ENCODE peak calls at places on chromosomes 4 and X, in ten cellular contexts. One of them, this sample, is unnamed.

GRCh38 chr4:147723316-147723715 is 8.6 kb upstream of the ARHGAP10 start:
- DNase-seq in upper lobe of left lung: peak; percentile 31
- DNase-seq in breast epithelium: no peak
- DNase-seq in endothelial cell of umbilical vein: no peak
- DNase-seq in K562: no peak
- DNase-seq in SK-N-SH: no peak
- DNase-seq in GM12892: no peak
- DNase-seq in suprapubic skin: no peak
- DNase-seq in stomach: peak; percentile 34
- DNase-seq in transverse colon: no peak
- DNase-seq in this sample: no peak

GRCh38 chrX:7088968-7089615 is 58.4 kb upstream of the STS start:
- DNase-seq in suprapubic skin: no peak
- DNase-seq in upper lobe of left lung: no peak
- DNase-seq in SK-N-SH: no peak
- DNase-seq in transverse colon: no peak
- DNase-seq in stomach: no peak
- DNase-seq in breast epithelium: no peak
- DNase-seq in GM12892: no peak
- DNase-seq in endothelial cell of umbilical vein: no peak
- DNase-seq in K562: no peak
- DNase-seq in this sample: no peak

GRCh38 chrX:109934935-109935334 is 68.0 kb upstream of the TMEM164 start:
- DNase-seq in GM12892: no peak
- DNase-seq in SK-N-SH: no peak
- DNase-seq in upper lobe of left lung: no peak
- DNase-seq in breast epithelium: no peak
- DNase-seq in endothelial cell of umbilical vein: no peak
- DNase-seq in stomach: no peak
- DNase-seq in transverse colon: no peak
- DNase-seq in K562: no peak
- DNase-seq in suprapubic skin: no peak
- DNase-seq in this sample: no peak

GRCh38 chrX:109362101-109362500 is 119.8 kb downstream of the GUCY2F start:
- DNase-seq in endothelial cell of umbilical vein: no peak
- DNase-seq in GM12892: no peak
- DNase-seq in upper lobe of left lung: no peak
- DNase-seq in breast epithelium: no peak
- DNase-seq in stomach: no peak
- DNase-seq in K562: no peak
- DNase-seq in SK-N-SH: no peak
- DNase-seq in transverse colon: no peak
- DNase-seq in suprapubic skin: no peak
- DNase-seq in this sample: no peak

GRCh38 chr4:75542824-75543223 is 13.0 kb upstream of the ODAPH start:
- DNase-seq in GM12892: no peak
- DNase-seq in endothelial cell of umbilical vein: no peak
- DNase-seq in suprapubic skin: no peak
- DNase-seq in upper lobe of left lung: no peak
- DNase-seq in transverse colon: no peak
- DNase-seq in breast epithelium: no peak
- DNase-seq in K562: no peak
- DNase-seq in stomach: no peak
- DNase-seq in SK-N-SH: no peak
- DNase-seq in this sample: no peak

GRCh38 chr4:144748814-144749555 is 103.0 kb downstream of the HHIP start:
- DNase-seq in suprapubic skin: no peak
- DNase-seq in transverse colon: no peak
- DNase-seq in endothelial cell of umbilical vein: no peak
- DNase-seq in upper lobe of left lung: no peak
- DNase-seq in breast epithelium: no peak
- DNase-seq in SK-N-SH: no peak
- DNase-seq in stomach: no peak
- DNase-seq in K562: no peak
- DNase-seq in GM12892: no peak
- DNase-seq in this sample: no peak

GRCh38 chrX:23788521-23788920 is 5.5 kb downstream of the SAT1 start:
- DNase-seq in stomach: no peak
- DNase-seq in suprapubic skin: no peak
- DNase-seq in upper lobe of left lung: no peak
- DNase-seq in K562: no peak
- DNase-seq in GM12892: no peak
- DNase-seq in transverse colon: no peak
- DNase-seq in SK-N-SH: no peak
- DNase-seq in endothelial cell of umbilical vein: no peak
- DNase-seq in breast epithelium: no peak
- DNase-seq in this sample: no peak

GRCh38 chr4:19961092-19961491 is 290.6 kb upstream of the SLIT2 start:
- DNase-seq in upper lobe of left lung: no peak
- DNase-seq in GM12892: no peak
- DNase-seq in suprapubic skin: no peak
- DNase-seq in breast epithelium: no peak
- DNase-seq in transverse colon: no peak
- DNase-seq in stomach: no peak
- DNase-seq in K562: no peak
- DNase-seq in SK-N-SH: no peak
- DNase-seq in endothelial cell of umbilical vein: no peak
- DNase-seq in this sample: no peak

GRCh38 chr4:170242471-170242870 is 152.7 kb upstream of the AADAT start:
- DNase-seq in stomach: no peak
- DNase-seq in upper lobe of left lung: no peak
- DNase-seq in SK-N-SH: no peak
- DNase-seq in transverse colon: no peak
- DNase-seq in breast epithelium: no peak
- DNase-seq in GM12892: no peak
- DNase-seq in K562: no peak
- DNase-seq in suprapubic skin: no peak
- DNase-seq in endothelial cell of umbilical vein: no peak
- DNase-seq in this sample: no peak

GRCh38 chr4:33924239-33924638 is 2320.1 kb downstream of the ARAP2 start:
- DNase-seq in K562: no peak
- DNase-seq in breast epithelium: no peak
- DNase-seq in SK-N-SH: no peak
- DNase-seq in upper lobe of left lung: peak; percentile 20
- DNase-seq in stomach: no peak
- DNase-seq in transverse colon: no peak
- DNase-seq in GM12892: no peak
- DNase-seq in suprapubic skin: no peak
- DNase-seq in endothelial cell of umbilical vein: peak; percentile 15
- DNase-seq in this sample: no peak

GRCh38 chr4:40299704-40300336 is 35.3 kb upstream of the CHRNA9 start:
- DNase-seq in K562: no peak
- DNase-seq in endothelial cell of umbilical vein: no peak
- DNase-seq in breast epithelium: no peak
- DNase-seq in GM12892: no peak
- DNase-seq in SK-N-SH: no peak
- DNase-seq in transverse colon: no peak
- DNase-seq in stomach: peak; percentile 52
- DNase-seq in upper lobe of left lung: no peak
- DNase-seq in suprapubic skin: no peak
- DNase-seq in this sample: no peak

GRCh38 chrX:125710403-125711062 is 390.9 kb downstream of the TEX13C start:
- DNase-seq in GM12892: no peak
- DNase-seq in suprapubic skin: no peak
- DNase-seq in transverse colon: no peak
- DNase-seq in breast epithelium: no peak
- DNase-seq in K562: no peak
- DNase-seq in upper lobe of left lung: no peak
- DNase-seq in SK-N-SH: no peak
- DNase-seq in stomach: no peak
- DNase-seq in endothelial cell of umbilical vein: no peak
- DNase-seq in this sample: no peak

GRCh38 chrX:113305496-113305895 is 464.9 kb upstream of the AMOT start:
- DNase-seq in breast epithelium: no peak
- DNase-seq in stomach: no peak
- DNase-seq in K562: no peak
- DNase-seq in GM12892: no peak
- DNase-seq in upper lobe of left lung: no peak
- DNase-seq in transverse colon: no peak
- DNase-seq in endothelial cell of umbilical vein: no peak
- DNase-seq in SK-N-SH: no peak
- DNase-seq in suprapubic skin: no peak
- DNase-seq in this sample: no peak
- TF ChIP-seq POLR2AphosphoS5 in breast epithelium: no peak
- TF ChIP-seq POLR2AphosphoS5 in stomach: no peak
- TF ChIP-seq POLR2AphosphoS5 in K562: no peak
- TF ChIP-seq POLR2AphosphoS5 in GM12892: no peak
- TF ChIP-seq POLR2AphosphoS5 in upper lobe of left lung: no peak
- TF ChIP-seq POLR2AphosphoS5 in transverse colon: no peak
- TF ChIP-seq POLR2AphosphoS5 in endothelial cell of umbilical vein: no peak
- TF ChIP-seq POLR2AphosphoS5 in SK-N-SH: no peak
- TF ChIP-seq POLR2AphosphoS5 in suprapubic skin: no peak
- TF ChIP-seq POLR2AphosphoS5 in this sample: no peak

GRCh38 chr4:122827258-122827887 is 742 bp downstream of the FGF2 start:
- DNase-seq in breast epithelium: no peak
- DNase-seq in stomach: peak; percentile 26
- DNase-seq in suprapubic skin: peak; percentile 81
- DNase-seq in SK-N-SH: peak; percentile 92
- DNase-seq in upper lobe of left lung: no peak
- DNase-seq in K562: peak; percentile 77
- DNase-seq in GM12892: peak; percentile 60
- DNase-seq in transverse colon: peak; percentile 49
- DNase-seq in endothelial cell of umbilical vein: peak; percentile 55
- DNase-seq in this sample: no peak
- TF ChIP-seq POLR2AphosphoS5 in breast epithelium: no peak
- TF ChIP-seq POLR2AphosphoS5 in stomach: no peak
- TF ChIP-seq POLR2AphosphoS5 in suprapubic skin: no peak
- TF ChIP-seq POLR2AphosphoS5 in SK-N-SH: no peak
- TF ChIP-seq POLR2AphosphoS5 in upper lobe of left lung: no peak
- TF ChIP-seq POLR2AphosphoS5 in K562: peak; percentile 20
- TF ChIP-seq POLR2AphosphoS5 in GM12892: no peak
- TF ChIP-seq POLR2AphosphoS5 in transverse colon: no peak
- TF ChIP-seq POLR2AphosphoS5 in endothelial cell of umbilical vein: no peak
- TF ChIP-seq POLR2AphosphoS5 in this sample: no peak

GRCh38 chr4:123649644-123650356 is 253.2 kb downstream of the SPRY1 start:
- DNase-seq in SK-N-SH: no peak
- DNase-seq in stomach: peak; percentile 49
- DNase-seq in upper lobe of left lung: peak; percentile 26
- DNase-seq in endothelial cell of umbilical vein: no peak
- DNase-seq in K562: no peak
- DNase-seq in breast epithelium: no peak
- DNase-seq in transverse colon: peak; percentile 38
- DNase-seq in GM12892: no peak
- DNase-seq in suprapubic skin: no peak
- DNase-seq in this sample: no peak
- TF ChIP-seq POLR2AphosphoS5 in SK-N-SH: no peak
- TF ChIP-seq POLR2AphosphoS5 in stomach: peak; percentile 46
- TF ChIP-seq POLR2AphosphoS5 in upper lobe of left lung: no peak
- TF ChIP-seq POLR2AphosphoS5 in endothelial cell of umbilical vein: no peak
- TF ChIP-seq POLR2AphosphoS5 in K562: no peak
- TF ChIP-seq POLR2AphosphoS5 in breast epithelium: no peak
- TF ChIP-seq POLR2AphosphoS5 in transverse colon: peak; percentile 48
- TF ChIP-seq POLR2AphosphoS5 in GM12892: no peak
- TF ChIP-seq POLR2AphosphoS5 in suprapubic skin: peak; percentile 30
- TF ChIP-seq POLR2AphosphoS5 in this sample: peak; percentile 34

GRCh38 chrX:129523076-129524055 is at the start of gene SMARCA1:
- DNase-seq in transverse colon: peak; percentile 17
- DNase-seq in endothelial cell of umbilical vein: peak; percentile 42
- DNase-seq in K562: peak; percentile 24
- DNase-seq in breast epithelium: peak; percentile 51
- DNase-seq in suprapubic skin: peak; percentile 66
- DNase-seq in SK-N-SH: peak; percentile 91
- DNase-seq in stomach: peak; percentile 39
- DNase-seq in GM12892: peak; percentile 9
- DNase-seq in upper lobe of left lung: peak; percentile 36
- DNase-seq in this sample: no peak
- TF ChIP-seq POLR2AphosphoS5 in transverse colon: no peak
- TF ChIP-seq POLR2AphosphoS5 in endothelial cell of umbilical vein: no peak
- TF ChIP-seq POLR2AphosphoS5 in K562: no peak
- TF ChIP-seq POLR2AphosphoS5 in breast epithelium: no peak
- TF ChIP-seq POLR2AphosphoS5 in suprapubic skin: no peak
- TF ChIP-seq POLR2AphosphoS5 in SK-N-SH: peak; percentile 45
- TF ChIP-seq POLR2AphosphoS5 in stomach: no peak
- TF ChIP-seq POLR2AphosphoS5 in GM12892: no peak
- TF ChIP-seq POLR2AphosphoS5 in upper lobe of left lung: peak; percentile 14
- TF ChIP-seq POLR2AphosphoS5 in this sample: peak; percentile 31

GRCh38 chr4:84394386-84394785 is 104.7 kb downstream of the NKX6-1 start:
- DNase-seq in GM12892: no peak
- DNase-seq in suprapubic skin: no peak
- DNase-seq in K562: no peak
- DNase-seq in endothelial cell of umbilical vein: no peak
- DNase-seq in stomach: no peak
- DNase-seq in SK-N-SH: no peak
- DNase-seq in transverse colon: no peak
- DNase-seq in breast epithelium: no peak
- DNase-seq in upper lobe of left lung: no peak
- DNase-seq in this sample: no peak

GRCh38 chr4:84389406-84389805 is 109.7 kb downstream of the NKX6-1 start:
- DNase-seq in SK-N-SH: no peak
- DNase-seq in upper lobe of left lung: no peak
- DNase-seq in stomach: no peak
- DNase-seq in breast epithelium: no peak
- DNase-seq in suprapubic skin: no peak
- DNase-seq in transverse colon: no peak
- DNase-seq in K562: no peak
- DNase-seq in GM12892: no peak
- DNase-seq in endothelial cell of umbilical vein: no peak
- DNase-seq in this sample: no peak

DNA sequence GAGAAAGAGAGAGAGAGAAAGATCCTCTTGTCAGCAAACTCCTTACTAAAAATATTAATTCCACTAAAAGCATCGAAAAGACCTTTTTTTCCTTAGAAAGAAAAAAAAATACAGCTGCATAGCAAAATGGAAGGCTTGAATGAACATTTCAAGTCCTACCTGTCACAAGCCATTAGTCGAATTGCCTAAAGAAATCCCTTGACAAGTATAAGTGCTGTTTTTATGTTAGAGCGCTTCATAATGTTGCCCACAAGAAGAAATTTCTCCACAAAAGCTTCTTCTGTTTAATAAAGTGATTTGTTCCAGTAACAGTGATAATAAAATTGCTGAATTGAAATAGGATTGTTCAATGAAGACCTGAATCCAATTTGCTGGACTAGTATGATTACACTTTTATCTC is 105.9 kb downstream of the NKX6-1 start:
- DNase-seq in SK-N-SH: no peak
- DNase-seq in endothelial cell of umbilical vein: no peak
- DNase-seq in transverse colon: no peak
- DNase-seq in K562: no peak
- DNase-seq in GM12892: no peak
- DNase-seq in suprapubic skin: no peak
- DNase-seq in stomach: no peak
- DNase-seq in upper lobe of left lung: no peak
- DNase-seq in breast epithelium: no peak
- DNase-seq in this sample: no peak
- TF ChIP-seq POLR2AphosphoS5 in SK-N-SH: no peak
- TF ChIP-seq POLR2AphosphoS5 in endothelial cell of umbilical vein: no peak
- TF ChIP-seq POLR2AphosphoS5 in transverse colon: no peak
- TF ChIP-seq POLR2AphosphoS5 in K562: no peak
- TF ChIP-seq POLR2AphosphoS5 in GM12892: no peak
- TF ChIP-seq POLR2AphosphoS5 in suprapubic skin: no peak
- TF ChIP-seq POLR2AphosphoS5 in stomach: no peak
- TF ChIP-seq POLR2AphosphoS5 in upper lobe of left lung: no peak
- TF ChIP-seq POLR2AphosphoS5 in breast epithelium: no peak
- TF ChIP-seq POLR2AphosphoS5 in this sample: no peak

GRCh38 chr4:127047930-127048329 is 584.8 kb upstream of the INTU start:
- DNase-seq in endothelial cell of umbilical vein: no peak
- DNase-seq in K562: no peak
- DNase-seq in stomach: no peak
- DNase-seq in upper lobe of left lung: no peak
- DNase-seq in suprapubic skin: no peak
- DNase-seq in breast epithelium: no peak
- DNase-seq in GM12892: no peak
- DNase-seq in transverse colon: no peak
- DNase-seq in SK-N-SH: no peak
- DNase-seq in this sample: no peak
- TF ChIP-seq POLR2AphosphoS5 in endothelial cell of umbilical vein: no peak
- TF ChIP-seq POLR2AphosphoS5 in K562: no peak
- TF ChIP-seq POLR2AphosphoS5 in stomach: no peak
- TF ChIP-seq POLR2AphosphoS5 in upper lobe of left lung: no peak
- TF ChIP-seq POLR2AphosphoS5 in suprapubic skin: no peak
- TF ChIP-seq POLR2AphosphoS5 in breast epithelium: no peak
- TF ChIP-seq POLR2AphosphoS5 in GM12892: no peak
- TF ChIP-seq POLR2AphosphoS5 in transverse colon: no peak
- TF ChIP-seq POLR2AphosphoS5 in SK-N-SH: no peak
- TF ChIP-seq POLR2AphosphoS5 in this sample: no peak

This sample was measured in esophagus muscularis mucosa.